ENCODE peak calls at places on chromosome 3, in five cellular contexts. D, I, W, A and C are unnamed samples.
A peak's percentile ranks its signal among the peaks of the same experiment; 100 is the strongest.

GRCh38 chr3:8456118-8456811 is 45.4 kb upstream of the LMCD1 start:
- DNase-seq in D (no peak), I (no peak), W (no peak), A (no peak), C (peak; percentile 14)

GRCh38 chr3:55570361-55570760 is 83.3 kb upstream of the WNT5A start:
- DNase-seq in D (no peak), I (no peak), W (no peak), A (no peak), C (no peak)

GRCh38 chr3:182259579-182259978 is 533.7 kb upstream of the ATP11B start:
- DNase-seq in D (no peak), I (no peak), W (no peak), A (no peak), C (no peak)

GRCh38 chr3:89353465-89353864 is 246.0 kb downstream of the EPHA3 start:
- DNase-seq in D (no peak), I (peak; percentile 40), W (no peak), A (no peak), C (no peak)

GRCh38 chr3:128624526-128625138 is 26.0 kb downstream of the RPN1 start:
- DNase-seq in D (no peak), I (no peak), W (no peak), A (no peak), C (no peak)

GRCh38 chr3:32018723-32019564 is 37.4 kb downstream of the ZNF860 start:
- DNase-seq in D (no peak), I (peak; percentile 82), W (no peak), A (no peak), C (peak; percentile 47)

GRCh38 chr3:81760924-81761903 is at the start of gene GBE1:
- DNase-seq in D (peak; percentile 97), I (peak; percentile 98), W (peak; percentile 91), A (peak; percentile 90), C (peak; percentile 97)

GRCh38 chr3:126288314-126288713 is 68.9 kb downstream of the KLF15 start:
- DNase-seq in D (peak; percentile 89), I (no peak), W (peak; percentile 40), A (no peak), C (no peak)

GRCh38 chr3:34260266-34260990 is 462.0 kb downstream of the PDCD6IP start:
- DNase-seq in D (no peak), I (peak; percentile 45), W (no peak), A (peak; percentile 46), C (peak; percentile 36)

GRCh38 chr3:193795062-193795690 is 202.2 kb downstream of the OPA1 start:
- DNase-seq in D (no peak), I (no peak), W (no peak), A (no peak), C (peak; percentile 6)

GRCh38 chr3:43363621-43364266 is 77.4 kb downstream of the SNRK start:
- DNase-seq in D (peak; percentile 92), I (peak; percentile 76), W (no peak), A (no peak), C (no peak)

GRCh38 chr3:23314981-23315805 is 112.1 kb downstream of the UBE2E2 start:
- DNase-seq in D (no peak), I (no peak), W (no peak), A (no peak), C (peak; percentile 52)

GRCh38 chr3:23600178-23600577 is 205.6 kb upstream of the UBE2E1 start:
- DNase-seq in D (no peak), I (peak; percentile 79), W (no peak), A (no peak), C (peak; percentile 95)

GRCh38 chr3:17891139-17891850 is 148.9 kb upstream of the TBC1D5 start:
- DNase-seq in D (peak; percentile 68), I (no peak), W (no peak), A (no peak), C (peak; percentile 15)

GRCh38 chr3:77251136-77251535 is 211.2 kb downstream of the ROBO2 start:
- DNase-seq in D (no peak), I (no peak), W (no peak), A (no peak), C (no peak)

GRCh38 chr3:152270145-152270870 is 1.6 kb downstream of the MBNL1 start:
- DNase-seq in D (no peak), I (no peak), W (no peak), A (no peak), C (peak; percentile 41)

GRCh38 chr3:62710761-62711160 is 164.5 kb downstream of the CADPS start:
- DNase-seq in D (no peak), I (no peak), W (no peak), A (no peak), C (no peak)

GRCh38 chr3:61358364-61358763 is 107.1 kb upstream of the FHIT start:
- DNase-seq in D (peak; percentile 95), I (peak; percentile 63), W (peak; percentile 44), A (no peak), C (no peak)

GRCh38 chr3:46890132-46890531 is 12.6 kb downstream of the PTH1R start:
- DNase-seq in D (no peak), I (no peak), W (no peak), A (no peak), C (no peak)

GRCh38 chr3:139288266-139288821 is 55.5 kb upstream of the MRPS22 start:
- DNase-seq in D (no peak), I (no peak), W (no peak), A (no peak), C (no peak)

GRCh38 chr3:140828585-140828984 is 113.1 kb upstream of the SLC25A36 start:
- DNase-seq in D (no peak), I (no peak), W (no peak), A (no peak), C (no peak)

GRCh38 chr3:117661636-117662095 is 952.1 kb downstream of the TUSC7 start:
- DNase-seq in D (no peak), I (peak; percentile 70), W (no peak), A (no peak), C (peak; percentile 74)

GRCh38 chr3:192409838-192410683 is 317.3 kb downstream of the FGF12 start:
- DNase-seq in D (no peak), I (peak; percentile 22), W (no peak), A (no peak), C (no peak)

GRCh38 chr3:5245927-5246326 is 58.4 kb downstream of the EDEM1 start:
- DNase-seq in D (no peak), I (no peak), W (no peak), A (no peak), C (no peak)

GRCh38 chr3:192577271-192577670 is 150.1 kb downstream of the FGF12 start:
- DNase-seq in D (no peak), I (no peak), W (no peak), A (no peak), C (no peak)

GRCh38 chr3:112597945-112598344 is 36.1 kb downstream of the SLC35A5 start:
- DNase-seq in D (no peak), I (no peak), W (no peak), A (no peak), C (no peak)